ENCODE peak calls at places on chromosomes 4 and X, in six cellular contexts. R, S, D, B, Z and W are unnamed samples.

GRCh38 chr4:180377741-180378140 is 1865.5 kb upstream of the TENM3 start:
- DNase-seq in R (no peak), S (no peak), D (no peak), B (no peak), Z (no peak), W (no peak)

GRCh38 chr4:10529891-10530786 is 72.9 kb upstream of the ZNF518B start:
- DNase-seq in R (no peak), S (no peak), D (no peak), B (no peak), Z (no peak), W (no peak)

GRCh38 chr4:117654064-117654463 is 380.2 kb upstream of the NDST3 start:
- DNase-seq in R (no peak), S (no peak), D (no peak), B (no peak), Z (no peak), W (no peak)

GRCh38 chrX:50088645-50089044 is 112.2 kb downstream of the AKAP4 start:
- DNase-seq in R (no peak), S (no peak), D (no peak), B (no peak), Z (no peak), W (no peak)

GRCh38 chrX:111445485-111445884 is 33.5 kb upstream of the DCX start:
- DNase-seq in R (peak; percentile 15), S (peak; percentile 16), D (no peak), B (peak; percentile 21), Z (peak; percentile 48), W (peak; percentile 40)

GRCh38 chrX:3066555-3066954 is 25.3 kb downstream of the ARSF start:
- DNase-seq in R (no peak), S (peak; percentile 38), D (no peak), B (no peak), Z (no peak), W (peak; percentile 10)

GRCh38 chrX:3807906-3808305 is 94.5 kb upstream of the PRKX start:
- DNase-seq in R (no peak), S (no peak), D (no peak), B (no peak), Z (no peak), W (peak; percentile 76)

GRCh38 chr4:11470709-11471441 is 42.2 kb upstream of the HS3ST1 start:
- DNase-seq in R (no peak), S (no peak), D (no peak), B (no peak), Z (no peak), W (no peak)

GRCh38 chr4:161522031-161522430 is 641.8 kb downstream of the FSTL5 start:
- DNase-seq in R (no peak), S (no peak), D (no peak), B (no peak), Z (no peak), W (no peak)

GRCh38 chrX:11435568-11435967 is 142.4 kb downstream of the AMELX start:
- DNase-seq in R (no peak), S (no peak), D (no peak), B (no peak), Z (no peak), W (no peak)

GRCh38 chr4:56655627-56656345 is 25.3 kb downstream of the HOPX start:
- DNase-seq in R (no peak), S (peak; percentile 84), D (no peak), B (no peak), Z (no peak), W (no peak)

GRCh38 chrX:24392709-24393108 is 32.3 kb downstream of the SUPT20HL1 start:
- DNase-seq in R (no peak), S (no peak), D (no peak), B (no peak), Z (no peak), W (no peak)

GRCh38 chr4:177441061-177441802 is 1.0 kb downstream of the AGA start:
- DNase-seq in R (no peak), S (peak; percentile 22), D (no peak), B (peak; percentile 23), Z (peak; percentile 52), W (no peak)

GRCh38 chrX:122546269-122546668 is 637.8 kb upstream of the GRIA3 start:
- DNase-seq in R (no peak), S (no peak), D (no peak), B (no peak), Z (no peak), W (no peak)

GRCh38 chr4:120003193-120003592 is 63.5 kb downstream of the MAD2L1 start:
- DNase-seq in R (no peak), S (no peak), D (no peak), B (no peak), Z (no peak), W (no peak)

GRCh38 chr4:76830612-76831474 is 67.1 kb downstream of the SOWAHB start:
- DNase-seq in R (peak; percentile 47), S (no peak), D (no peak), B (peak; percentile 94), Z (no peak), W (no peak)

GRCh38 chr4:176499518-176499917 is 179.8 kb downstream of the SPCS3 start:
- DNase-seq in R (no peak), S (no peak), D (no peak), B (no peak), Z (no peak), W (no peak)

GRCh38 chrX:154727418-154728323 is 23.2 kb downstream of the GAB3 start:
- DNase-seq in R (no peak), S (no peak), D (no peak), B (no peak), Z (no peak), W (no peak)

GRCh38 chr4:182265881-182266280 is 22.7 kb downstream of the TENM3 start:
- DNase-seq in R (peak; percentile 13), S (no peak), D (no peak), B (peak; percentile 9), Z (peak; percentile 32), W (no peak)

GRCh38 chrX:21373637-21374162 is 518 bp upstream of the CNKSR2 start:
- DNase-seq in R (no peak), S (no peak), D (no peak), B (no peak), Z (no peak), W (no peak)

GRCh38 chrX:16828126-16828908 is 41.8 kb downstream of the RBBP7 start:
- DNase-seq in R (no peak), S (no peak), D (no peak), B (no peak), Z (no peak), W (no peak)

GRCh38 chr4:116413222-116413621 is 672.2 kb downstream of the TRAM1L1 start:
- DNase-seq in R (no peak), S (no peak), D (no peak), B (no peak), Z (no peak), W (no peak)

DNA sequence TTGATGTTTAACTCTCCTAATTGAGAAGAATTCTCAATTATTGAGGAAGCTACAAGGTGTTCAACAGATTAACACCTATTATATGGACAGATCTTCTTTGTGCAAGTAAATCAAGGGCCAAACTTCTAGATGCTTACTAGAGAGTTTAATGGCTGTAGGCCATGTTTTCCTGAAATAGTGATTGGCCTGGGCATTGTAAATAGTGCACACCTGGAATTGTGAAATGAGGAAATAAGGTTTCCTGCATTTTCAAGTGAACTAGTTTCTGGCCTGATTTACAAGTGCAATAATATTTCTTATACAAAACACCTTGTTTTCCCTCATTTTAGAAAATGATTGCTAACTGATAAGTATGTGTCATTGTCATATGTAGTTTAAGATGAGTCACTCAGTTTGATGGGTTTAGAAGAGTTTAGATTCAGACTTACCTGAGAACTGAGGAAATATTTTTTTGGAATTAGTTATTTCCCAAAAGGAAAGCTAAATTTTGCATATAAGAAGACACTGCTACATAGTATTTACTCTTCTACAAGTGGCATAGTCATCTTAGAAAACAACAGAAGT is 21.2 kb downstream of the AFF1 start:
- DNase-seq in R (no peak), S (no peak), D (no peak), B (no peak), Z (no peak), W (no peak)
- TF ChIP-seq JUND in R (no peak), S (no peak), D (no peak), B (no peak), Z (peak; percentile 77), W (no peak)

GRCh38 chr4:140305053-140305452 is 68.4 kb upstream of the SCOC start:
- DNase-seq in R (no peak), S (no peak), D (no peak), B (no peak), Z (no peak), W (peak; percentile 92)

GRCh38 chr4:140312101-140312500 is 61.3 kb upstream of the SCOC start:
- DNase-seq in R (no peak), S (no peak), D (no peak), B (no peak), Z (no peak), W (no peak)

GRCh38 chr4:140308366-140309123 is 64.9 kb upstream of the SCOC start:
- DNase-seq in R (no peak), S (no peak), D (no peak), B (no peak), Z (peak; percentile 4), W (no peak)

GRCh38 chr4:140315032-140315826 is 58.2 kb upstream of the SCOC start:
- DNase-seq in R (no peak), S (no peak), D (no peak), B (no peak), Z (no peak), W (no peak)

DNA sequence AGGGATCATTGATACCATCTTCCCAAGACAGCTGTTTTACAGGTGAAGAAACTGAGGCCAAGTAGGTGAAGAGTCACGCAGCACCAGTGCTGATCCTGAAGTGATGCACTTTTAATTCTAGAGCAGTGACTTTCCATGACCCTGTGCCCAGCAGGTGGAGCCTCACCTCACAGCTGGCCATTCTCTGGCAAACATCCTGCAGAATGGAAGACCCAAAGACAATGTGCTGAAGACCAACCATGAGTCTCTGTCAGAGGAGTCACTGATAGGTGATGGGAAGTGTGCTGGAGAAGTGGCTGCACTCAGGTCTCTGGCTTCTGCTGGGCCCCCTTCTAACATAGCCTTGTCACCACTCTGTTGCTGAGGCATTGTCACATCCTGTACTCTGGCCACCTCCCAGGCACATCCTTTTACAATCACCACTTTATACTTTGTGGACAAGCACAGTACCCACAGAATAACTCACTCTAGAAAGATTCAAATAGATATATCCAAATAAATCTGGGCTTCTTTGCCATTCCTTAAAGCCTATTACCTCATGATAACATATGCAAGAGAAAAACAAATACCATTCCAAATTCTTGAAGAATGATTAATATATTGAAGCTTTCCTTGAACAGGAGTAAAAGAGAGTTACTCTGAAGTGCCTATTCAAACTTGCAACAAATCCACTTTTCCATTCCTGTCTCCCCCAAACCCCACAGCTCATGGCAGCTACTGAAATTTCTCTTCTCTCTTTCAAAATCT is 64.1 kb upstream of the SCOC start:
- DNase-seq in R (no peak), S (no peak), D (no peak), B (no peak), Z (no peak), W (peak; percentile 17)
- TF ChIP-seq JUND in R (no peak), S (peak; percentile 33), D (no peak), B (no peak), Z (no peak), W (no peak)

GRCh38 chr4:524196-524595 is 25.2 kb downstream of the PIGG start:
- DNase-seq in R (no peak), S (no peak), D (no peak), B (no peak), Z (no peak), W (no peak)
- TF ChIP-seq JUND in R (no peak), S (no peak), D (no peak), B (no peak), Z (no peak), W (no peak)

DNA sequence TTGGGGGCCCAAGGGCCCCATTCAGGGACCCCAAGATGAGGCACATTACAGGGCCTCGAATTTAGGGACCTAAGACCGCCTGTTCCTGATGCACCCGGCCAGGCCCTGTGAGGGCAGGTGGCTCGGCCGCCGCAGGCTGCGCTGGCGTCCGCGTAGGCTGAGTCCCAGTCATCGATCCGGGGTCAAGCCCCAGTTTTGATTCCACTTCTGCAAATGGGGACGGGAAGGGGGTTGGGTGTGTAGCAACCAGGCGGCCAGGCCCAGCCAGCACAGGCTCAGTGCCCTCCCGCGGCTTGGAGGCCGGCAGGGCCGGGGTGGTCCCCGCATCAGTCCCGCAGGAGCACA is 327 bp downstream of the PNPLA4 start:
- DNase-seq in R (no peak), S (no peak), D (no peak), B (no peak), Z (no peak), W (no peak)
- TF ChIP-seq JUND in R (no peak), S (no peak), D (no peak), B (no peak), Z (no peak), W (no peak)